ENCODE peak calls at places on chromosomes 12 and 14, in seven cellular contexts. U is ovary; J is mucosa of descending colon; Q is AG04450; C is tibial nerve; F is CD8-positive, alpha-beta T cell; Z is left ventricle myocardium inferior. X is an unnamed sample.

GRCh38 chr12:67661311-67662011 is 12.9 kb downstream of the DYRK2 start:
- DNase-seq in U (no peak), J (no peak), Q (no peak), C (no peak), F (no peak), Z (no peak), X (no peak)

GRCh38 chr12:49548481-49548821 is 9.6 kb downstream of the KCNH3 start:
- DNase-seq in U (no peak), J (no peak), Q (no peak), C (no peak), F (no peak), Z (no peak), X (no peak)

GRCh38 chr12:107130830-107131760 is 37.7 kb upstream of the CRY1 start:
- DNase-seq in U (no peak), J (no peak), Q (no peak), C (no peak), F (no peak), Z (no peak), X (no peak)

GRCh38 chr12:96493101-96493500 is 3.7 kb downstream of the CFAP54 start:
- DNase-seq in U (no peak), J (no peak), Q (no peak), C (no peak), F (no peak), Z (no peak), X (no peak)

GRCh38 chr12:99619389-99620158 is 28.0 kb upstream of the GARIN6 start:
- DNase-seq in U (no peak), J (no peak), Q (peak), C (no peak), F (no peak), Z (no peak), X (no peak)

GRCh38 chr12:94186461-94187237 is 38.3 kb downstream of the PLXNC1 start:
- DNase-seq in U (peak), J (no peak), Q (peak), C (peak), F (no peak), Z (peak), X (no peak)

GRCh38 chr12:115438314-115438713 is 754.3 kb upstream of the TBX3 start:
- DNase-seq in U (no peak), J (no peak), Q (no peak), C (no peak), F (no peak), Z (no peak), X (no peak)

GRCh38 chr14:74213907-74214803 is 25.1 kb upstream of the VSX2 start:
- DNase-seq in U (no peak), J (no peak), Q (no peak), C (no peak), F (no peak), Z (no peak), X (no peak)

GRCh38 chr12:52217223-52217622 is 15.8 kb upstream of the KRT7 start:
- DNase-seq in U (peak), J (peak), Q (no peak), C (no peak), F (no peak), Z (peak), X (no peak)

GRCh38 chr12:54330442-54330841 is 5.5 kb downstream of the COPZ1 start:
- DNase-seq in U (no peak), J (no peak), Q (no peak), C (no peak), F (no peak), Z (no peak), X (no peak)

GRCh38 chr12:117367006-117367638 is 5.7 kb upstream of the NOS1 start:
- DNase-seq in U (peak), J (peak), Q (peak), C (peak), F (no peak), Z (peak), X (peak)

GRCh38 chr14:22572562-22573058 is 16.4 kb downstream of the DAD1 start:
- DNase-seq in U (no peak), J (no peak), Q (no peak), C (no peak), F (no peak), Z (no peak), X (no peak)

GRCh38 chr14:96221109-96221650 is 16.5 kb downstream of the BDKRB2 start:
- DNase-seq in U (no peak), J (no peak), Q (no peak), C (no peak), F (no peak), Z (no peak), X (no peak)

GRCh38 chr14:63323148-63323547 is 4.4 kb upstream of the GPHB5 start:
- DNase-seq in U (no peak), J (no peak), Q (no peak), C (no peak), F (no peak), Z (no peak), X (no peak)

GRCh38 chr14:94051115-94051514 is 25.0 kb downstream of the OTUB2 start:
- DNase-seq in U (peak), J (peak), Q (peak), C (no peak), F (no peak), Z (peak), X (peak)

GRCh38 chr12:33439587-33440011 is at the start of gene SYT10:
- DNase-seq in U (no peak), J (no peak), Q (no peak), C (no peak), F (no peak), Z (no peak), X (no peak)

GRCh38 chr14:81331229-81332026 is 68.7 kb downstream of the STON2 start:
- DNase-seq in U (no peak), J (no peak), Q (no peak), C (no peak), F (no peak), Z (no peak), X (no peak)

GRCh38 chr14:67815573-67816235 is 686 bp downstream of the ZFYVE26 start:
- DNase-seq in U (no peak), J (no peak), Q (no peak), C (no peak), F (no peak), Z (no peak), X (no peak)

GRCh38 chr12:109695961-109696461 is 17.6 kb upstream of the FAM222A start:
- DNase-seq in U (no peak), J (peak), Q (no peak), C (no peak), F (no peak), Z (no peak), X (no peak)

GRCh38 chr12:49706351-49707126 is 666 bp downstream of the FMNL3 start:
- DNase-seq in U (peak), J (peak), Q (no peak), C (peak), F (no peak), Z (peak), X (no peak)

GRCh38 chr12:19482551-19483109 is 43.3 kb downstream of the AEBP2 start:
- DNase-seq in U (no peak), J (no peak), Q (no peak), C (no peak), F (peak), Z (no peak), X (no peak)

GRCh38 chr12:22353615-22354325 is 19.3 kb upstream of the ST8SIA1 start:
- DNase-seq in U (no peak), J (no peak), Q (no peak), C (no peak), F (no peak), Z (no peak), X (no peak)

GRCh38 chr12:92943482-92944250 is 14.6 kb upstream of the EEA1 start:
- DNase-seq in U (no peak), J (no peak), Q (no peak), C (no peak), F (no peak), Z (no peak), X (no peak)

GRCh38 chr12:22624573-22624907 is 431 bp upstream of the ETNK1 start:
- DNase-seq in U (no peak), J (no peak), Q (no peak), C (no peak), F (no peak), Z (no peak), X (no peak)

GRCh38 chr12:70549340-70550179 is 87.7 kb downstream of the PTPRB start:
- DNase-seq in U (no peak), J (no peak), Q (no peak), C (no peak), F (no peak), Z (no peak), X (no peak)

GRCh38 chr12:68537571-68537970 is 73.1 kb upstream of the RAP1B start:
- DNase-seq in U (no peak), J (no peak), Q (no peak), C (no peak), F (no peak), Z (no peak), X (no peak)

GRCh38 chr14:65972346-65972745 is 513.8 kb upstream of the CCDC196 start:
- DNase-seq in U (no peak), J (no peak), Q (no peak), C (no peak), F (no peak), Z (no peak), X (no peak)

GRCh38 chr12:93593833-93594232 is 21.4 kb downstream of the SOCS2 start:
- DNase-seq in U (no peak), J (no peak), Q (no peak), C (no peak), F (no peak), Z (no peak), X (no peak)

GRCh38 chr12:28032811-28033537 is 60.4 kb upstream of the PTHLH start:
- DNase-seq in U (no peak), J (no peak), Q (no peak), C (no peak), F (no peak), Z (no peak), X (peak)

GRCh38 chr14:54975856-54976255 is 51.0 kb downstream of the WDHD1 start:
- DNase-seq in U (no peak), J (no peak), Q (no peak), C (no peak), F (no peak), Z (no peak), X (no peak)

DNA sequence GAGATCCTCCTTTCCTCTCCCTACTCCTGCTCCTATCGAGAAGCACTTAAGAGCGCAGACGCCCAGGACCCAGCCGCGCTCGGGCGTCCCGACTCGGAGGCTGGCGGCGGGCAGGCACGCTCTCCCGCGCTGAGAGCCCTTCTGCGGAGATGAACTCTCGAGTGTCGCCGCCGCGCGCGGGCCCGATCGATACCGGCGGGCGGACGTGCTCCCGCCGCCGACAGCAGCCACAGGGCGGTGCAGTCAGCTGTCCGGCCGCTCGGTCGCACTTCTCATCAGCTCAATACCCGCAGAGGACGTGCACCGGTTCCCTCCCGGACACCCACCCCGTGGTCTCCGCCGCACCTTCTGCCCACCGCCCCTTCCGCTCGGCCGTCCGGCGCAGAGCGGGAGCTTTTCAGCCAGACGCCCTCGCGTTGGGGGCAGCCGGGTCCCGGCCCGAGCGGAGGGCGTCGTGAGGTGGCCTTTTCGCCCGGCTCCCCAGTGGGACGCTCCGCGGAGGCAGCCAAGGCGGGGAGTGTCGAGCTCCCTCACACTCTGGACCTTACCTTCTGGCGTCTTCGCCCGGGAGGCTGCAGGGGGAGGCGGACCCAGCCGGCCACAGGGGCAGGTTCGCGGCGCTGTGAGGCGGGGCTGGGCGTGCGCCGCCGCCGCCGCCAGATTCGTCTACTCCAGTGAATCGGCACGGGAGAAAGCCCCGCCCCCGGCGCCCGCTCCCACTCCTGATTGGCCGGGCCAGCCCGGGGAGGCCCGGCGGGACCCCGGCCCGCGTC is 421 bp upstream of the INSM2 start:
- DNase-seq in U (peak), J (peak), Q (no peak), C (no peak), F (no peak), Z (peak), X (no peak)
- TF ChIP-seq CTCF in U (no peak), J (no peak), Q (peak), C (no peak), F (no peak), Z (no peak), X (no peak)

GRCh38 chr14:36441283-36441682 is 78.7 kb downstream of the NKX2-1 start:
- DNase-seq in U (no peak), J (no peak), Q (no peak), C (no peak), F (no peak), Z (no peak), X (no peak)
- H3K4me3 ChIP-seq in U (no peak), J (no peak), Q (no peak), C (no peak), F (no peak), Z (no peak), X (no peak)

DNA sequence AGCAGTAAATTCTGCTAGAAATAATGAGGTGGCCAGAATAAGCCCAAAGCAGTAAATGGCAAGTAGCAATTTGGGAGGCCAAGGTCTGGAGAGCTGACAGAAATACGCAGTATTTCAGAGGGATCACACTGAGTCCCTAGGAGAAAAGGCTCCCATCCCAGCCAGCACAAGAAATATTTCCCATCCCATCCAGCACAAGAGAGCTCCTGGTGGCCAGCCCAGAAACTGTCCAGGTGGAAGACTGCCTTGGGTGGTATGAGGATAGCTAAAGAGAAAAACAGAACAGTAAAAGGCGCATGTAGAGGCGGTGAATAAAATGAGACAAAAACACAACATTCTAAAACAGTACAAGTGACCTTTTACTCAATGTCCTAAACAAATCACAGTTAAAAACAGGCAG is 120.7 kb downstream of the HECTD4 start:
- DNase-seq in U (no peak), J (no peak), Q (no peak), C (no peak), F (no peak), Z (no peak), X (no peak)
- TF ChIP-seq CTCF in U (no peak), J (no peak), Q (peak), C (no peak), F (no peak), Z (peak), X (peak)

GRCh38 chr12:120726510-120726793 is 826 bp downstream of the ACADS start:
- DNase-seq in U (no peak), J (no peak), Q (no peak), C (no peak), F (no peak), Z (no peak), X (no peak)
- H3K4me3 ChIP-seq in U (no peak), J (peak), Q (peak), C (peak), F (peak), Z (peak), X (peak)

DNA sequence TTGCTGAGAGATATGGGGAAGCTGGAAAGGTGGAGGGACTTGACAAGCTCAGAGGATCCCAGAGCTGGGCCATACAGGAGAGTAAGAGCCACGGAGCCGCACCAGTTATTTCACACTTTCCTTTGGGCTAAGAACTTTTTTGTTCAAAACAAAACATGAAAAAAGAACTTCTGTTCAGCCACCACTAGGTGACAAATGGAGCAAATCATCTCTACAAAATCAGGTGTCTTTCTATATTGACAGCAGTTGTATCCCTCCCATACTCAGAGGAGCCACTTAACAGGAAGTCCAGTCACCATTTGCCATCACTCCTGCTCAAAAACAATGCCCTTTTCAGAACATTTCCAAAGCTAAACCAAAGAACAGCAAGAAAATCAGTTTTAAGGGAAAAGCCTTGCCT is 70.3 kb upstream of the DBX2 start:
- DNase-seq in U (no peak), J (no peak), Q (no peak), C (no peak), F (no peak), Z (no peak), X (no peak)
- TF ChIP-seq CTCF in U (no peak), J (no peak), Q (peak), C (no peak), F (no peak), Z (no peak), X (peak)

GRCh38 chr12:87253157-87253556 is 776.0 kb downstream of the C12orf50 start:
- DNase-seq in U (no peak), J (no peak), Q (no peak), C (no peak), F (no peak), Z (no peak), X (no peak)

GRCh38 chr12:87259405-87259804 is 769.8 kb downstream of the C12orf50 start:
- DNase-seq in U (no peak), J (no peak), Q (no peak), C (no peak), F (no peak), Z (no peak), X (no peak)

GRCh38 chr12:87254371-87255030 is 774.7 kb downstream of the C12orf50 start:
- DNase-seq in U (no peak), J (no peak), Q (no peak), C (no peak), F (no peak), Z (no peak), X (no peak)
- H3K4me3 ChIP-seq in U (no peak), J (no peak), Q (no peak), C (no peak), F (no peak), Z (no peak), X (no peak)